ENCODE peak calls at places on chromosomes 5 and 9, in four cellular contexts. H is K562, S is HepG2, Y is GM12878. L is an unnamed sample.
A peak's percentile ranks its signal among the peaks of the same experiment; 100 is the strongest.

GRCh38 chr9:110021891-110022290 is 186.1 kb downstream of the C9orf152 start:
- DNase-seq in S (no peak), H (no peak), Y (peak; percentile 60), L (no peak)

GRCh38 chr9:137811283-137811870 is 66.2 kb upstream of the CACNA1B start:
- DNase-seq in Y (no peak), H (no peak), S (no peak), L (no peak)

GRCh38 chr5:77852514-77853352 is 76.6 kb upstream of the TBCA start:
- DNase-seq in Y (peak; percentile 80), S (no peak), H (no peak), L (peak; percentile 87)

GRCh38 chr9:127977877-127978647 is 2.7 kb downstream of the EEIG1 start:
- DNase-seq in H (peak; percentile 52), Y (no peak), S (no peak), L (no peak)

GRCh38 chr5:77828445-77828844 is 52.3 kb upstream of the TBCA start:
- DNase-seq in S (no peak), H (no peak), Y (no peak), L (no peak)

GRCh38 chr5:158895573-158895972 is 204.1 kb downstream of the EBF1 start:
- DNase-seq in S (no peak), Y (no peak), H (no peak), L (no peak)

GRCh38 chr9:12694013-12694412 is 828 bp downstream of the TYRP1 start:
- DNase-seq in H (no peak), Y (no peak), S (no peak), L (no peak)

GRCh38 chr9:128073260-128073886 is 5.3 kb downstream of the SLC25A25 start:
- DNase-seq in H (no peak), Y (no peak), S (peak; percentile 85), L (no peak)

GRCh38 chr5:39224196-39224754 is 4.9 kb upstream of the FYB1 start:
- DNase-seq in Y (no peak), H (peak; percentile 45), S (no peak), L (no peak)

GRCh38 chr5:33364406-33364805 is 76.4 kb upstream of the TARS1 start:
- DNase-seq in Y (no peak), S (no peak), H (no peak), L (no peak)

GRCh38 chr9:134295746-134296250 is 30.5 kb upstream of the RXRA start:
- DNase-seq in Y (no peak), S (no peak), H (no peak), L (no peak)

GRCh38 chr5:130065617-130066016 is 161.4 kb downstream of the CHSY3 start:
- DNase-seq in H (no peak), Y (no peak), S (no peak), L (no peak)

GRCh38 chr5:132397224-132397623 is 27.7 kb downstream of the SLC22A5 start:
- DNase-seq in Y (no peak), S (no peak), H (no peak), L (no peak)

GRCh38 chr5:71471193-71471592 is 15.7 kb downstream of the BDP1 start:
- DNase-seq in H (no peak), Y (no peak), S (no peak), L (no peak)

GRCh38 chr9:116208417-116209232 is 55.0 kb downstream of the PAPPA start:
- DNase-seq in H (no peak), S (no peak), Y (no peak), L (no peak)

GRCh38 chr5:32712463-32713395 is 1.6 kb downstream of the NPR3 start:
- DNase-seq in Y (no peak), H (no peak), S (no peak), L (peak; percentile 13)

GRCh38 chr9:86655147-86655546 is 292.2 kb downstream of the GAS1 start:
- DNase-seq in Y (no peak), S (no peak), H (no peak), L (no peak)

GRCh38 chr9:33924978-33925797 is 108.2 kb downstream of the UBE2R2 start:
- DNase-seq in H (no peak), S (peak; percentile 61), Y (no peak), L (peak; percentile 70)

GRCh38 chr5:143033535-143034260 is 263.5 kb downstream of the ARHGAP26 start:
- DNase-seq in S (no peak), Y (no peak), H (no peak), L (no peak)

GRCh38 chr5:107129051-107129450 is 541.7 kb downstream of the EFNA5 start:
- DNase-seq in S (no peak), H (no peak), Y (no peak), L (no peak)

GRCh38 chr9:17623965-17624364 is 45.1 kb downstream of the SH3GL2 start:
- DNase-seq in Y (no peak), H (no peak), S (no peak), L (no peak)

GRCh38 chr5:80565330-80565729 is 4.8 kb downstream of the ANKRD34B start:
- DNase-seq in S (no peak), Y (no peak), H (no peak), L (no peak)

GRCh38 chr9:94714494-94714893 is 12.0 kb upstream of the AOPEP start:
- DNase-seq in S (no peak), Y (no peak), H (no peak), L (no peak)

GRCh38 chr5:32223972-32224608 is 50.0 kb upstream of the GOLPH3 start:
- DNase-seq in H (no peak), S (peak; percentile 75), Y (no peak), L (no peak)

GRCh38 chr5:100654895-100655294 is 119.7 kb downstream of the FAM174A start:
- DNase-seq in Y (no peak), S (no peak), H (no peak), L (no peak)

GRCh38 chr9:130713286-130713975 is 19.9 kb downstream of the EXOSC2 start:
- DNase-seq in Y (no peak), S (no peak), H (no peak), L (no peak)

GRCh38 chr5:75601567-75601966 is 9.7 kb upstream of the ANKDD1B start:
- DNase-seq in S (no peak), Y (no peak), H (no peak), L (no peak)

GRCh38 chr5:89998505-89998904 is 411.1 kb downstream of the CETN3 start:
- DNase-seq in Y (no peak), S (no peak), H (no peak), L (no peak)

GRCh38 chr9:19830796-19831195 is 42.0 kb upstream of the SLC24A2 start:
- DNase-seq in S (no peak), H (no peak), Y (no peak), L (no peak)

GRCh38 chr5:68217476-68217984 is 2.0 kb downstream of the PIK3R1 start:
- DNase-seq in S (no peak), H (no peak), Y (no peak), L (no peak)

GRCh38 chr5:158813275-158813674 is 286.4 kb downstream of the EBF1 start:
- DNase-seq in S (no peak), H (no peak), Y (no peak), L (no peak)

GRCh38 chr9:106784076-106784475 is 78.9 kb upstream of the ZNF462 start:
- DNase-seq in S (no peak), H (no peak), Y (no peak), L (no peak)

GRCh38 chr5:97998946-97999345 is 774.5 kb upstream of the RGMB start:
- DNase-seq in S (no peak), H (no peak), Y (no peak), L (no peak)

GRCh38 chr5:15850939-15851341 is 328.7 kb downstream of the MARCHF11 start:
- DNase-seq in Y (no peak), S (no peak), H (no peak), L (no peak)

GRCh38 chr5:176466245-176466871 is 18.2 kb downstream of the FAF2 start:
- DNase-seq in S (peak; percentile 56), Y (no peak), H (no peak), L (no peak)
- TF ChIP-seq MXI1 in S (no peak), Y (no peak), H (no peak), L (no peak)

DNA sequence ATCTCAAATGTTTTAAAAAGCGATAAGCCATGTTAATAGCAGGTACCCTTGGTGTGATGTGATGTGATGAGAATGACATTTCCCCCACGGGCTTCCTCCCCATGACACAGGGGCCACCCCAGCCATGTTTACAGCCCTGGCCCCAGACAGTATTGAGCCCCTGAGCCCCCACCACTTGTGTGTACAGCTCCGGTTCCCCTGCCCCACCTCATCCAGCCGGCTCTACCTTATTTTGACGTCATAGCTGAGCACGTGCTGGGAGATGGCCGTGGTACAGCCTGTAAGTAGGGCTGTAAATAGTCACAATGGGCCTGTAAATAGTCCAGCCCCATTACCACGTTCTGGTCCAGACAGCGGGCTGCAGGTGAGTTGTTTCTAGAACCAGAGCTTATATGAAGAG is 24.9 kb upstream of the HNRNPH1 start:
- DNase-seq in H (no peak), Y (no peak), S (no peak), L (no peak)
- TF ChIP-seq CHD2 in H (no peak), Y (no peak), S (no peak), L (no peak)

GRCh38 chr5:179572386-179572785 is 22.0 kb downstream of the RUFY1 start:
- DNase-seq in H (no peak), S (no peak), Y (no peak), L (no peak)

GRCh38 chr5:179568731-179569130 is 18.4 kb downstream of the RUFY1 start:
- DNase-seq in Y (no peak), S (no peak), H (no peak), L (no peak)
- TF ChIP-seq MXI1 in Y (no peak), S (no peak), H (no peak), L (no peak)

DNA sequence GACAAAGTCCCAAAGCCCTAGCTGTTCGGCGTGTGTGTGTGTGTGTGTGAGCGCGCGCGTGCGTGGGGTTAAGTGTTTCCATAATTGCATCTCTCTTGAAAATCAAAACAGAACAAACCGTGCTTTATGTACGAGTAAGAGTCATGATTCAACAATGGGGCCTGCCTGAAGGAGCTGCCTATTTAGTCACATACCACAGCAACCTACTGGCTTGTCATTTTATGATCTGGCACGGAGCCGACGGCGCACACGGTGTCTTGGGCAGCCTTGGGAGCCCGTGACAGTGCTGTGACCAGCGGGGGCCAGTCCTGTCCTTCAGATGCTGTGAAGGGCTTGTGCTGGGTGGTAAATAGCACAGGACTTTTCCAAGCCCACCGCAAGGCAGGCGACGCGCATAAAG is 270.4 kb upstream of the IRX1 start:
- DNase-seq in Y (no peak), S (no peak), H (no peak), L (no peak)
- TF ChIP-seq CHD2 in Y (no peak), S (no peak), H (no peak), L (no peak)

GRCh38 chr5:84379749-84380148 is 4.9 kb downstream of the EDIL3 start:
- DNase-seq in Y (no peak), S (no peak), H (no peak), L (no peak)
- TF ChIP-seq MXI1 in Y (no peak), S (no peak), H (no peak), L (no peak)

DNA sequence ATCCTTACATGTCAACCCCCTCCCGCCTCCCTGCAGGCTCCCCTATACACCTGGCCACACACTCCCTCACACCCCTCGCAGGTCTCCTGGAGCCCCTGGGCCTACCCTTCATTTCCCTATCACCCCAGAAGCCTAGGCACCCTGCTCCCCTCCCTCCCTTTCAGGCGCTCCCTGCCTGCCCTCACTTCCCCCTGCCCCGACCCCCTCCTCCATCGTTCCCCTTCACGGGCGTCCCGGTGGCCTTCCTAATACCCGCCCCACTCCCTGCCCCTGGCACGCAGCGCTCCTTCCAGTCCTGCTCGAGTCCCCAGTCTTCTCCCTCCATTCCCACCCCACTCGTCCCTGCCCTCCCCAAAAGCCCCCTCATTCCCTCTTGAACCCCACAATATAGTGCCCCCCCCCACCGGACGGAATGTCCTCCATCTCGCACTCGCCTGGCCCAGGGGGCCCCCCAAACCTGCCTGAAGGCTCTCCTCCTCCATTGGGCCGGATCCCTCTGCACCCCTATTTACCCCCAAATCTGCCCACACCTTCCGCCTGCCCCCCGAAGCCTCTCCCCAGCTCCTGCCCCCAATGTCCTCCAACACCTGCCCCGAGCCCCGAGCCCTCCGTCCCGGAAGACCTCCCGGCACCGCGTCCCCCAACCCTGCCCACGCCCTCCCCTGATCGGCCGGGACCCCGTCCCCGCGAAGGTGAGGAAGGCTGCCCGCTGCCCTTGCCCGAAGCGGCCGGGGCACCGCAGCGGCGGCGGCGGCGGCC is 726 bp downstream of the STRBP start:
- DNase-seq in H (peak; percentile 37), Y (no peak), S (no peak), L (peak; percentile 61)
- TF ChIP-seq CHD2 in H (no peak), Y (no peak), S (no peak), L (no peak)

L was measured in SK-N-SH.